ENCODE peak calls at places on chromosomes 7 and 10, in ten cellular contexts. One of them, this sample, is unnamed.

GRCh38 chr10:33353334-33353733 is 18.9 kb upstream of the NRP1 start:
- DNase-seq in memory B cell: no peak
- DNase-seq in NCI-H1048: no peak
- DNase-seq in cardiac fibroblast: no peak
- DNase-seq in naive thymus-derived CD8-positive, alpha-beta T cell: no peak
- DNase-seq in Panc1: no peak
- DNase-seq in stimulated activated CD4-positive, alpha-beta T cell treated with anti-CD3 and anti-CD28 coated beads, Interleukin-2, amount 100 ng/mL, for 48 hours: no peak
- DNase-seq in NCI-H2081: no peak
- DNase-seq in AG08395: no peak
- DNase-seq in epithelial cell of esophagus: no peak
- DNase-seq in this sample: no peak

GRCh38 chr10:86329896-86330680 is 36.5 kb downstream of the GRID1 start:
- DNase-seq in memory B cell: no peak
- DNase-seq in Panc1: no peak
- DNase-seq in AG08395: no peak
- DNase-seq in stimulated activated CD4-positive, alpha-beta T cell treated with anti-CD3 and anti-CD28 coated beads, Interleukin-2, amount 100 ng/mL, for 48 hours: no peak
- DNase-seq in NCI-H2081: no peak
- DNase-seq in epithelial cell of esophagus: no peak
- DNase-seq in naive thymus-derived CD8-positive, alpha-beta T cell: no peak
- DNase-seq in cardiac fibroblast: no peak
- DNase-seq in NCI-H1048: no peak
- DNase-seq in this sample: no peak

GRCh38 chr10:103153302-103153759 is 39.7 kb downstream of the NT5C2 start:
- DNase-seq in memory B cell: no peak
- DNase-seq in NCI-H1048: no peak
- DNase-seq in NCI-H2081: no peak
- DNase-seq in naive thymus-derived CD8-positive, alpha-beta T cell: no peak
- DNase-seq in stimulated activated CD4-positive, alpha-beta T cell treated with anti-CD3 and anti-CD28 coated beads, Interleukin-2, amount 100 ng/mL, for 48 hours: no peak
- DNase-seq in Panc1: no peak
- DNase-seq in cardiac fibroblast: peak; percentile 67
- DNase-seq in AG08395: peak; percentile 27
- DNase-seq in epithelial cell of esophagus: no peak
- DNase-seq in this sample: no peak

GRCh38 chr10:75708060-75708459 is 276.6 kb downstream of the LRMDA start:
- DNase-seq in stimulated activated CD4-positive, alpha-beta T cell treated with anti-CD3 and anti-CD28 coated beads, Interleukin-2, amount 100 ng/mL, for 48 hours: no peak
- DNase-seq in memory B cell: no peak
- DNase-seq in Panc1: no peak
- DNase-seq in NCI-H1048: no peak
- DNase-seq in cardiac fibroblast: no peak
- DNase-seq in naive thymus-derived CD8-positive, alpha-beta T cell: no peak
- DNase-seq in epithelial cell of esophagus: no peak
- DNase-seq in AG08395: no peak
- DNase-seq in NCI-H2081: no peak
- DNase-seq in this sample: no peak

GRCh38 chr7:152504367-152504766 is 68.6 kb upstream of the KMT2C start:
- DNase-seq in memory B cell: no peak
- DNase-seq in cardiac fibroblast: no peak
- DNase-seq in Panc1: no peak
- DNase-seq in epithelial cell of esophagus: peak; percentile 25
- DNase-seq in naive thymus-derived CD8-positive, alpha-beta T cell: no peak
- DNase-seq in NCI-H2081: no peak
- DNase-seq in stimulated activated CD4-positive, alpha-beta T cell treated with anti-CD3 and anti-CD28 coated beads, Interleukin-2, amount 100 ng/mL, for 48 hours: no peak
- DNase-seq in NCI-H1048: no peak
- DNase-seq in AG08395: no peak
- DNase-seq in this sample: no peak

GRCh38 chr10:29253096-29254029 is 35.5 kb upstream of the LYZL1 start:
- DNase-seq in AG08395: peak; percentile 25
- DNase-seq in NCI-H1048: no peak
- DNase-seq in Panc1: no peak
- DNase-seq in memory B cell: no peak
- DNase-seq in naive thymus-derived CD8-positive, alpha-beta T cell: no peak
- DNase-seq in epithelial cell of esophagus: no peak
- DNase-seq in stimulated activated CD4-positive, alpha-beta T cell treated with anti-CD3 and anti-CD28 coated beads, Interleukin-2, amount 100 ng/mL, for 48 hours: no peak
- DNase-seq in cardiac fibroblast: peak; percentile 21
- DNase-seq in NCI-H2081: no peak
- DNase-seq in this sample: no peak

GRCh38 chr7:91537260-91538152 is 273.3 kb downstream of the FZD1 start:
- DNase-seq in epithelial cell of esophagus: no peak
- DNase-seq in Panc1: no peak
- DNase-seq in stimulated activated CD4-positive, alpha-beta T cell treated with anti-CD3 and anti-CD28 coated beads, Interleukin-2, amount 100 ng/mL, for 48 hours: no peak
- DNase-seq in AG08395: no peak
- DNase-seq in NCI-H1048: no peak
- DNase-seq in NCI-H2081: no peak
- DNase-seq in cardiac fibroblast: no peak
- DNase-seq in memory B cell: no peak
- DNase-seq in naive thymus-derived CD8-positive, alpha-beta T cell: no peak
- DNase-seq in this sample: no peak

GRCh38 chr10:33066558-33067236 is 108.7 kb upstream of the ITGB1 start:
- DNase-seq in memory B cell: no peak
- DNase-seq in NCI-H2081: no peak
- DNase-seq in naive thymus-derived CD8-positive, alpha-beta T cell: no peak
- DNase-seq in epithelial cell of esophagus: no peak
- DNase-seq in NCI-H1048: no peak
- DNase-seq in AG08395: peak; percentile 71
- DNase-seq in stimulated activated CD4-positive, alpha-beta T cell treated with anti-CD3 and anti-CD28 coated beads, Interleukin-2, amount 100 ng/mL, for 48 hours: no peak
- DNase-seq in Panc1: no peak
- DNase-seq in cardiac fibroblast: peak; percentile 79
- DNase-seq in this sample: no peak

GRCh38 chr10:18140957-18141888 is 999 bp downstream of the CACNB2 start:
- DNase-seq in NCI-H2081: no peak
- DNase-seq in AG08395: no peak
- DNase-seq in epithelial cell of esophagus: peak; percentile 25
- DNase-seq in memory B cell: no peak
- DNase-seq in NCI-H1048: no peak
- DNase-seq in Panc1: no peak
- DNase-seq in naive thymus-derived CD8-positive, alpha-beta T cell: no peak
- DNase-seq in cardiac fibroblast: no peak
- DNase-seq in stimulated activated CD4-positive, alpha-beta T cell treated with anti-CD3 and anti-CD28 coated beads, Interleukin-2, amount 100 ng/mL, for 48 hours: no peak
- DNase-seq in this sample: no peak

GRCh38 chr7:142323706-142324105 is 65.8 kb upstream of the PRSS58 start:
- DNase-seq in stimulated activated CD4-positive, alpha-beta T cell treated with anti-CD3 and anti-CD28 coated beads, Interleukin-2, amount 100 ng/mL, for 48 hours: peak; percentile 49
- DNase-seq in naive thymus-derived CD8-positive, alpha-beta T cell: no peak
- DNase-seq in memory B cell: no peak
- DNase-seq in Panc1: no peak
- DNase-seq in cardiac fibroblast: no peak
- DNase-seq in AG08395: no peak
- DNase-seq in NCI-H2081: peak; percentile 59
- DNase-seq in epithelial cell of esophagus: peak; percentile 41
- DNase-seq in NCI-H1048: no peak
- DNase-seq in this sample: no peak

GRCh38 chr10:104033966-104034365 is 51.7 kb downstream of the COL17A1 start:
- DNase-seq in NCI-H2081: no peak
- DNase-seq in stimulated activated CD4-positive, alpha-beta T cell treated with anti-CD3 and anti-CD28 coated beads, Interleukin-2, amount 100 ng/mL, for 48 hours: no peak
- DNase-seq in AG08395: no peak
- DNase-seq in naive thymus-derived CD8-positive, alpha-beta T cell: no peak
- DNase-seq in cardiac fibroblast: no peak
- DNase-seq in memory B cell: no peak
- DNase-seq in NCI-H1048: no peak
- DNase-seq in epithelial cell of esophagus: no peak
- DNase-seq in Panc1: no peak
- DNase-seq in this sample: no peak

GRCh38 chr10:88557659-88558058 is 25.5 kb downstream of the RNLS start:
- DNase-seq in naive thymus-derived CD8-positive, alpha-beta T cell: no peak
- DNase-seq in Panc1: no peak
- DNase-seq in NCI-H1048: no peak
- DNase-seq in NCI-H2081: no peak
- DNase-seq in memory B cell: no peak
- DNase-seq in AG08395: peak; percentile 48
- DNase-seq in stimulated activated CD4-positive, alpha-beta T cell treated with anti-CD3 and anti-CD28 coated beads, Interleukin-2, amount 100 ng/mL, for 48 hours: no peak
- DNase-seq in cardiac fibroblast: peak; percentile 63
- DNase-seq in epithelial cell of esophagus: peak; percentile 47
- DNase-seq in this sample: no peak

GRCh38 chr7:107045980-107046379 is 1.5 kb downstream of the PRKAR2B start:
- DNase-seq in cardiac fibroblast: peak; percentile 20
- DNase-seq in naive thymus-derived CD8-positive, alpha-beta T cell: no peak
- DNase-seq in NCI-H1048: no peak
- DNase-seq in AG08395: peak; percentile 59
- DNase-seq in memory B cell: no peak
- DNase-seq in epithelial cell of esophagus: no peak
- DNase-seq in Panc1: no peak
- DNase-seq in stimulated activated CD4-positive, alpha-beta T cell treated with anti-CD3 and anti-CD28 coated beads, Interleukin-2, amount 100 ng/mL, for 48 hours: no peak
- DNase-seq in NCI-H2081: no peak
- DNase-seq in this sample: no peak

GRCh38 chr10:127802532-127803055 is 65.6 kb downstream of the FOXI2 start:
- DNase-seq in memory B cell: no peak
- DNase-seq in stimulated activated CD4-positive, alpha-beta T cell treated with anti-CD3 and anti-CD28 coated beads, Interleukin-2, amount 100 ng/mL, for 48 hours: no peak
- DNase-seq in cardiac fibroblast: no peak
- DNase-seq in epithelial cell of esophagus: no peak
- DNase-seq in AG08395: no peak
- DNase-seq in NCI-H1048: no peak
- DNase-seq in Panc1: no peak
- DNase-seq in naive thymus-derived CD8-positive, alpha-beta T cell: no peak
- DNase-seq in NCI-H2081: no peak
- DNase-seq in this sample: no peak

GRCh38 chr10:114281461-114281860 is 42.4 kb downstream of the VWA2 start:
- DNase-seq in stimulated activated CD4-positive, alpha-beta T cell treated with anti-CD3 and anti-CD28 coated beads, Interleukin-2, amount 100 ng/mL, for 48 hours: no peak
- DNase-seq in epithelial cell of esophagus: no peak
- DNase-seq in memory B cell: no peak
- DNase-seq in naive thymus-derived CD8-positive, alpha-beta T cell: no peak
- DNase-seq in NCI-H1048: no peak
- DNase-seq in Panc1: no peak
- DNase-seq in cardiac fibroblast: no peak
- DNase-seq in AG08395: no peak
- DNase-seq in NCI-H2081: no peak
- DNase-seq in this sample: no peak

GRCh38 chr10:73762915-73763314 is 18.7 kb downstream of the SEC24C start:
- DNase-seq in memory B cell: no peak
- DNase-seq in cardiac fibroblast: peak; percentile 53
- DNase-seq in NCI-H1048: no peak
- DNase-seq in NCI-H2081: no peak
- DNase-seq in epithelial cell of esophagus: peak; percentile 88
- DNase-seq in naive thymus-derived CD8-positive, alpha-beta T cell: no peak
- DNase-seq in AG08395: no peak
- DNase-seq in Panc1: no peak
- DNase-seq in stimulated activated CD4-positive, alpha-beta T cell treated with anti-CD3 and anti-CD28 coated beads, Interleukin-2, amount 100 ng/mL, for 48 hours: no peak
- DNase-seq in this sample: no peak

This sample was measured in activated B cell treated with CpG ODN at 0.5 μM for 24 hours.